ENCODE peak calls at places on chromosome 16, in ten cellular contexts. One of them, this sample, is unnamed.

GRCh38 chr16:30473231-30474061 is 904 bp downstream of the ITGAL start:
- DNase-seq in sigmoid colon: no peak
- DNase-seq in A549: no peak
- DNase-seq in HepG2: no peak
- DNase-seq in stomach: no peak
- DNase-seq in K562: no peak
- DNase-seq in esophagus muscularis mucosa: no peak
- DNase-seq in tibial nerve: no peak
- DNase-seq in ovary: no peak
- DNase-seq in transverse colon: peak
- DNase-seq in this sample: peak

GRCh38 chr16:477287-477686 is 50.2 kb upstream of the CAPN15 start:
- DNase-seq in HepG2: no peak
- DNase-seq in esophagus muscularis mucosa: no peak
- DNase-seq in transverse colon: no peak
- DNase-seq in K562: no peak
- DNase-seq in stomach: no peak
- DNase-seq in sigmoid colon: no peak
- DNase-seq in ovary: no peak
- DNase-seq in tibial nerve: no peak
- DNase-seq in A549: no peak
- DNase-seq in this sample: no peak

GRCh38 chr16:30032083-30032819 is 1.2 kb upstream of the TLCD3B start:
- DNase-seq in esophagus muscularis mucosa: no peak
- DNase-seq in transverse colon: peak
- DNase-seq in HepG2: peak
- DNase-seq in tibial nerve: no peak
- DNase-seq in sigmoid colon: no peak
- DNase-seq in stomach: peak
- DNase-seq in A549: no peak
- DNase-seq in K562: peak
- DNase-seq in ovary: peak
- DNase-seq in this sample: no peak

GRCh38 chr16:53022374-53022773 is 30.3 kb downstream of the CHD9NB start:
- DNase-seq in A549: peak
- DNase-seq in sigmoid colon: no peak
- DNase-seq in K562: peak
- DNase-seq in HepG2: peak
- DNase-seq in transverse colon: peak
- DNase-seq in ovary: peak
- DNase-seq in esophagus muscularis mucosa: no peak
- DNase-seq in stomach: peak
- DNase-seq in tibial nerve: no peak
- DNase-seq in this sample: peak

GRCh38 chr16:67255553-67256030 is 6.8 kb downstream of the SLC9A5 start:
- DNase-seq in stomach: no peak
- DNase-seq in A549: no peak
- DNase-seq in transverse colon: no peak
- DNase-seq in sigmoid colon: peak
- DNase-seq in HepG2: no peak
- DNase-seq in K562: no peak
- DNase-seq in tibial nerve: no peak
- DNase-seq in esophagus muscularis mucosa: no peak
- DNase-seq in ovary: no peak
- DNase-seq in this sample: no peak

GRCh38 chr16:56776562-56776961 is 46.6 kb downstream of the NUP93 start:
- DNase-seq in stomach: peak
- DNase-seq in K562: no peak
- DNase-seq in A549: no peak
- DNase-seq in tibial nerve: no peak
- DNase-seq in transverse colon: peak
- DNase-seq in HepG2: no peak
- DNase-seq in sigmoid colon: peak
- DNase-seq in ovary: peak
- DNase-seq in esophagus muscularis mucosa: no peak
- DNase-seq in this sample: peak

GRCh38 chr16:3879258-3879886 is 1.1 kb downstream of the CREBBP start:
- DNase-seq in K562: peak
- DNase-seq in stomach: peak
- DNase-seq in sigmoid colon: peak
- DNase-seq in tibial nerve: no peak
- DNase-seq in esophagus muscularis mucosa: no peak
- DNase-seq in HepG2: no peak
- DNase-seq in A549: no peak
- DNase-seq in ovary: no peak
- DNase-seq in transverse colon: peak
- DNase-seq in this sample: no peak

GRCh38 chr16:89687092-89687940 is 827 bp downstream of the CDK10 start:
- DNase-seq in tibial nerve: no peak
- DNase-seq in transverse colon: peak
- DNase-seq in stomach: peak
- DNase-seq in HepG2: peak
- DNase-seq in A549: peak
- DNase-seq in sigmoid colon: no peak
- DNase-seq in esophagus muscularis mucosa: no peak
- DNase-seq in K562: peak
- DNase-seq in ovary: no peak
- DNase-seq in this sample: no peak

GRCh38 chr16:88824256-88825077 is 12.7 kb upstream of the APRT start:
- DNase-seq in transverse colon: no peak
- DNase-seq in ovary: no peak
- DNase-seq in HepG2: no peak
- DNase-seq in tibial nerve: no peak
- DNase-seq in K562: peak
- DNase-seq in A549: no peak
- DNase-seq in sigmoid colon: no peak
- DNase-seq in stomach: no peak
- DNase-seq in esophagus muscularis mucosa: no peak
- DNase-seq in this sample: no peak

GRCh38 chr16:9260665-9261064 is 169.2 kb downstream of the HAPSTR1 start:
- DNase-seq in tibial nerve: no peak
- DNase-seq in sigmoid colon: no peak
- DNase-seq in K562: no peak
- DNase-seq in A549: no peak
- DNase-seq in ovary: no peak
- DNase-seq in HepG2: peak
- DNase-seq in transverse colon: peak
- DNase-seq in stomach: peak
- DNase-seq in esophagus muscularis mucosa: no peak
- DNase-seq in this sample: no peak

GRCh38 chr16:31451681-31452351 is 7.5 kb upstream of the ARMC5 start:
- DNase-seq in HepG2: peak
- DNase-seq in transverse colon: no peak
- DNase-seq in K562: peak
- DNase-seq in A549: peak
- DNase-seq in sigmoid colon: peak
- DNase-seq in tibial nerve: no peak
- DNase-seq in stomach: peak
- DNase-seq in esophagus muscularis mucosa: no peak
- DNase-seq in ovary: peak
- DNase-seq in this sample: peak

GRCh38 chr16:17515421-17516210 is 44.9 kb upstream of the XYLT1 start:
- DNase-seq in tibial nerve: no peak
- DNase-seq in K562: no peak
- DNase-seq in sigmoid colon: no peak
- DNase-seq in transverse colon: no peak
- DNase-seq in HepG2: no peak
- DNase-seq in stomach: no peak
- DNase-seq in ovary: no peak
- DNase-seq in A549: no peak
- DNase-seq in esophagus muscularis mucosa: no peak
- DNase-seq in this sample: no peak

GRCh38 chr16:53291757-53292392 is 142.4 kb upstream of the RBL2 start:
- DNase-seq in ovary: no peak
- DNase-seq in A549: no peak
- DNase-seq in esophagus muscularis mucosa: no peak
- DNase-seq in K562: no peak
- DNase-seq in sigmoid colon: no peak
- DNase-seq in HepG2: no peak
- DNase-seq in transverse colon: no peak
- DNase-seq in stomach: no peak
- DNase-seq in tibial nerve: no peak
- DNase-seq in this sample: no peak

DNA sequence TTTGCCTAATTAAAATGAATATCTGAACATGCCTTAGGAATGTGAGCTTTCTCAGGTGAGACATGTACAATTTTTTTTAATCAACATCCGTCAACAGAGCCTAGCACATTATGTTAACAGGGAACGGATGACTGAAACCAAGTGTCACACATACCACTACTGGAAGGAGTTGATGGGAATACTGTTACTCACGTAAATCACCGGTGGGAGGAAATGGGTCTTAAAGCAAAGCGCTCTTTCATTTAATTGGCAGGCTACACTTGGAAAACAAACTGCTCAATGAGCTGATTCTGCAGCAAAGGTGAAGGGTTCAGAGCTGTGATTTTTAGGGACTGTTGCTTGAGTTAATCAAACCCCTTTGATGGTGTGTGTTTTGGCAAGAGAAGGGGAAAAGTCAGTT is 4.8 kb downstream of the CPPED1 start:
- DNase-seq in K562: no peak
- DNase-seq in transverse colon: no peak
- DNase-seq in ovary: no peak
- DNase-seq in esophagus muscularis mucosa: no peak
- DNase-seq in sigmoid colon: no peak
- DNase-seq in stomach: no peak
- DNase-seq in tibial nerve: no peak
- DNase-seq in HepG2: no peak
- DNase-seq in A549: no peak
- DNase-seq in this sample: no peak
- TF ChIP-seq EP300 in K562: no peak
- TF ChIP-seq EP300 in transverse colon: no peak
- TF ChIP-seq EP300 in ovary: no peak
- TF ChIP-seq EP300 in esophagus muscularis mucosa: no peak
- TF ChIP-seq EP300 in sigmoid colon: no peak
- TF ChIP-seq EP300 in stomach: no peak
- TF ChIP-seq EP300 in tibial nerve: no peak
- TF ChIP-seq EP300 in HepG2: no peak
- TF ChIP-seq EP300 in A549: no peak
- TF ChIP-seq EP300 in this sample: no peak

DNA sequence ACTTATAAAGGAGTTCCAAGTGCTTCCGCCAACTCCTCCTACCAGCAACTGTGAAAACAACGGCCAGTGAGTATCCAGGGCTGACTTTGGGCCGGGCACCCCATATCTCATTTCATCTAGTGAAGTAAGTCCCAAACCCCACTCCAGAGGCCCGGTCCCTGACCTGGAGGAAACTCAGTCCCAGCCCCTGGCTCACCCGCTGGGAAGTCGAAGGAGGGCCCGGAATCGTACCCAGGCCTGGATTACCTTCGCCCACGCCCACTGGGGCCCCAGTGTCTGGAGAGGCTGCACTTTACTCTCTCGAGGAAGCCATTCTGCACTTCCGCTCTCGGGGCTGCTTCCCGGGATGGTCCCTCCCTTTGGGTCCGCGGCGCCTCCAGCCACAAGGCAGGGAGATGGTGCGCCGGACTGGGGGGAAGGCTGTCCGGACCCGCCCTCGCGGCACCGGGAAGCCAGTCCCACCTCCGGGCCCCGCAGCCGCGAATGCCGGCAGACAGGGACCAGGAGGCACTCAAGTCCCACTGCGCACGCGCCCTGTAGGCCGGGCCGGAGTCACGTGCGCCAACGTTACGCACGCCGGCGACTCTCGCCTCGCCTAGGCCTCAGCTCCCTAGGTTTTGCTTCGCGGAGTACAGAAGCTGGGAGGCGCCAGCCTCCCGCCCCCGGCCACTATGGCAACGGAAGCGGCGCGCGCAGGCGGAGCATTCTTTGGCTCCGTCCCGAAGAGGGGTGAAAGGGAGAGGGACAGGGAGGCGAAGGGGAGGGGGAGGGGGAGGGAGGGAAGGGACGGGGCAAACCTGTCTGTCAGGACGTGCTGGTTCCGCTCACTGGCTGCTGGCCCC is at the start of gene CMTR2:
- DNase-seq in ovary: peak
- DNase-seq in sigmoid colon: peak
- DNase-seq in A549: peak
- DNase-seq in esophagus muscularis mucosa: peak
- DNase-seq in HepG2: peak
- DNase-seq in K562: peak
- DNase-seq in transverse colon: peak
- DNase-seq in stomach: peak
- DNase-seq in tibial nerve: peak
- DNase-seq in this sample: peak
- TF ChIP-seq POLR2A in ovary: peak
- TF ChIP-seq POLR2A in sigmoid colon: peak
- TF ChIP-seq POLR2A in A549: peak
- TF ChIP-seq POLR2A in esophagus muscularis mucosa: peak
- TF ChIP-seq POLR2A in HepG2: peak
- TF ChIP-seq POLR2A in K562: peak
- TF ChIP-seq POLR2A in transverse colon: peak
- TF ChIP-seq POLR2A in stomach: no peak
- TF ChIP-seq POLR2A in tibial nerve: peak
- TF ChIP-seq POLR2A in this sample: peak

DNA sequence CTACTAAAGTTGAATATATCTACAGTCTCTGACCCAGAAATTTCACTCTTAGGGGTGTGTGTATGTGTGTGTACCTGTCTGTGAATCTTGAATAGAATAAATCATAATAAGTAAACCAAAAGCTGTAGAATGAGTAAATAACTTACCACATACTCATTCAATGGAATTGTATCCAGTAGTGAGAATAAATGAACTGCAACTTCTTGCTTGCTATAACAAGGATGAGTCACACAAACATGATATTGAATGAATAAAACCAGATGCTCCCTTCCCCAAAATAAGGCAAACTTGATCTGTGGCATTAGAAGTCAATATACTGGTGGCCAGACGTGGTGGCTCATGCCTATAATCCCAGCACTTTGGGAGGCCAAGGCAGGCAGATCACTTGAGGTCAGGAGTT is 259.8 kb upstream of the MON1B start:
- DNase-seq in HepG2: no peak
- DNase-seq in sigmoid colon: no peak
- DNase-seq in tibial nerve: no peak
- DNase-seq in K562: no peak
- DNase-seq in stomach: no peak
- DNase-seq in esophagus muscularis mucosa: no peak
- DNase-seq in transverse colon: no peak
- DNase-seq in A549: no peak
- DNase-seq in ovary: no peak
- DNase-seq in this sample: no peak
- TF ChIP-seq EP300 in HepG2: no peak
- TF ChIP-seq EP300 in sigmoid colon: no peak
- TF ChIP-seq EP300 in tibial nerve: no peak
- TF ChIP-seq EP300 in K562: no peak
- TF ChIP-seq EP300 in stomach: no peak
- TF ChIP-seq EP300 in esophagus muscularis mucosa: no peak
- TF ChIP-seq EP300 in transverse colon: no peak
- TF ChIP-seq EP300 in A549: no peak
- TF ChIP-seq EP300 in ovary: no peak
- TF ChIP-seq EP300 in this sample: no peak

DNA sequence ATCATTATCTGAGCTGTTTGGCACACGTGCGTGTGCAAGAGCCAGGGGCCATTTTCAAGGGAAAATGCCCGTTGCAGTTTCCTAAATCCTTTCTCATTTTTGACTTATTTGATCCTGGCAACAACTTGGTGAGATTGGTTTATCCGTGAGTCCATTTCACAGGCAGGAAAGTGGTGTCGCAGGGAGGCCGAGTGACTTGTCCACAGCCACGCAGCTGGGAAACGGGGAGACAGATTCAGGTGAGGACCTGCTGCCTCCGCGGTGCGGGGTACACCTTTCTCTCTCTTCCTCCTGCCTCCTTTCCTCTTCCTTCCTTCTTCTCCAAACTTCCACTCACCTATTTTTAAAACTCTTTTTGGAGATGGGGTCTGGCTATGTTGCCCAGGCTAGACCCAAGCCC is 46.3 kb upstream of the ZCCHC14 start:
- DNase-seq in tibial nerve: no peak
- DNase-seq in sigmoid colon: no peak
- DNase-seq in stomach: no peak
- DNase-seq in A549: no peak
- DNase-seq in ovary: no peak
- DNase-seq in K562: no peak
- DNase-seq in HepG2: no peak
- DNase-seq in esophagus muscularis mucosa: no peak
- DNase-seq in transverse colon: no peak
- DNase-seq in this sample: no peak
- TF ChIP-seq POLR2A in tibial nerve: no peak
- TF ChIP-seq POLR2A in sigmoid colon: no peak
- TF ChIP-seq POLR2A in stomach: no peak
- TF ChIP-seq POLR2A in A549: no peak
- TF ChIP-seq POLR2A in ovary: no peak
- TF ChIP-seq POLR2A in K562: no peak
- TF ChIP-seq POLR2A in HepG2: no peak
- TF ChIP-seq POLR2A in esophagus muscularis mucosa: no peak
- TF ChIP-seq POLR2A in transverse colon: no peak
- TF ChIP-seq POLR2A in this sample: no peak

This sample was measured in upper lobe of left lung.